ENCODE peak calls at places on chromosomes 1 and 21, in four cellular contexts. F is HEK293T, I is mucosa of gallbladder, W is fibroblast of pulmonary artery. B is an unnamed sample.

GRCh38 chr1:186896211-186896610 is 67.5 kb downstream of the PLA2G4A start:
- DNase-seq in F (no peak), W (peak), I (no peak), B (no peak)

GRCh38 chr1:39490596-39491145 is 765 bp upstream of the BMP8A start:
- DNase-seq in F (no peak), W (no peak), I (no peak), B (no peak)

GRCh38 chr1:96730574-96731298 is 9.2 kb downstream of the PTBP2 start:
- DNase-seq in F (no peak), I (no peak), W (peak), B (no peak)

GRCh38 chr1:145985502-145986439 is 10.6 kb downstream of the TXNIP start:
- DNase-seq in I (no peak), F (no peak), W (peak), B (no peak)

GRCh38 chr1:7962011-7962335 is 462 bp downstream of the PARK7 start:
- DNase-seq in W (no peak), F (no peak), I (no peak), B (no peak)

GRCh38 chr1:966603-967295 is 467 bp downstream of the PLEKHN1 start:
- DNase-seq in I (peak), F (peak), W (peak), B (peak)

GRCh38 chr1:69433073-69433472 is 134.6 kb upstream of the LRRC7 start:
- DNase-seq in I (no peak), W (no peak), F (no peak), B (no peak)

GRCh38 chr21:35266546-35266945 is 217.4 kb upstream of the RUNX1 start:
- DNase-seq in W (no peak), I (no peak), F (no peak), B (no peak)

GRCh38 chr1:40783001-40783905 is at the start of gene KCNQ4:
- DNase-seq in I (peak), F (peak), W (no peak), B (peak)

GRCh38 chr1:109873278-109874175 is 37.1 kb upstream of the CSF1 start:
- DNase-seq in I (no peak), F (no peak), W (peak), B (no peak)

GRCh38 chr1:248111157-248111556 is 16.2 kb downstream of the OR2L13 start:
- DNase-seq in F (no peak), W (no peak), I (no peak), B (no peak)

GRCh38 chr21:42651515-42652401 is 1.7 kb upstream of the PDE9A start:
- DNase-seq in F (no peak), I (no peak), W (no peak), B (no peak)

GRCh38 chr21:38787461-38788274 is 18.1 kb upstream of the ETS2 start:
- DNase-seq in I (peak), W (peak), F (peak), B (peak)

GRCh38 chr21:36700295-36700960 is 1.5 kb downstream of the SIM2 start:
- DNase-seq in W (no peak), F (no peak), I (no peak), B (no peak)

GRCh38 chr1:16212251-16212961 is at the start of gene ARHGEF19:
- DNase-seq in F (no peak), I (no peak), W (no peak), B (no peak)

GRCh38 chr1:235892080-235892670 is 25.5 kb upstream of the LYST start:
- DNase-seq in I (no peak), F (no peak), W (no peak), B (no peak)